ENCODE peak calls at places on chromosomes 12 and 14, in eight cellular contexts. One of them, this sample, is unnamed.

GRCh38 chr12:110818511-110818910 is 28.3 kb upstream of the CCDC63 start:
- DNase-seq in Peyer's patch: no peak
- DNase-seq in small intestine: peak; percentile 83
- DNase-seq in pancreas: no peak
- DNase-seq in suprapubic skin: no peak
- DNase-seq in HepG2: no peak
- DNase-seq in CD4-positive, CD25-positive, alpha-beta regulatory T cell: no peak
- DNase-seq in mucosa of descending colon: no peak
- DNase-seq in this sample: no peak

GRCh38 chr14:36524874-36525745 is 5.1 kb upstream of the NKX2-1 start:
- DNase-seq in Peyer's patch: peak; percentile 50
- DNase-seq in small intestine: no peak
- DNase-seq in pancreas: no peak
- DNase-seq in suprapubic skin: no peak
- DNase-seq in HepG2: peak; percentile 74
- DNase-seq in CD4-positive, CD25-positive, alpha-beta regulatory T cell: no peak
- DNase-seq in mucosa of descending colon: peak; percentile 54
- DNase-seq in this sample: no peak

GRCh38 chr14:32606297-32606696 is 277.2 kb downstream of the AKAP6 start:
- DNase-seq in Peyer's patch: no peak
- DNase-seq in small intestine: no peak
- DNase-seq in pancreas: no peak
- DNase-seq in suprapubic skin: no peak
- DNase-seq in HepG2: no peak
- DNase-seq in CD4-positive, CD25-positive, alpha-beta regulatory T cell: no peak
- DNase-seq in mucosa of descending colon: no peak
- DNase-seq in this sample: no peak

GRCh38 chr12:102462386-102462785 is 18.0 kb downstream of the IGF1 start:
- DNase-seq in Peyer's patch: no peak
- DNase-seq in small intestine: no peak
- DNase-seq in pancreas: no peak
- DNase-seq in suprapubic skin: no peak
- DNase-seq in HepG2: no peak
- DNase-seq in CD4-positive, CD25-positive, alpha-beta regulatory T cell: no peak
- DNase-seq in mucosa of descending colon: no peak
- DNase-seq in this sample: no peak

GRCh38 chr12:9349888-9350885 is 142.0 kb upstream of the PZP start:
- DNase-seq in Peyer's patch: no peak
- DNase-seq in small intestine: no peak
- DNase-seq in pancreas: no peak
- DNase-seq in suprapubic skin: no peak
- DNase-seq in HepG2: peak; percentile 69
- DNase-seq in CD4-positive, CD25-positive, alpha-beta regulatory T cell: no peak
- DNase-seq in mucosa of descending colon: no peak
- DNase-seq in this sample: no peak

GRCh38 chr12:71958056-71958455 is 19.4 kb downstream of the TPH2 start:
- DNase-seq in Peyer's patch: no peak
- DNase-seq in small intestine: no peak
- DNase-seq in pancreas: no peak
- DNase-seq in suprapubic skin: no peak
- DNase-seq in HepG2: peak; percentile 12
- DNase-seq in CD4-positive, CD25-positive, alpha-beta regulatory T cell: no peak
- DNase-seq in mucosa of descending colon: no peak
- DNase-seq in this sample: no peak

GRCh38 chr12:104578453-104578852 is 121.7 kb downstream of the CHST11 start:
- DNase-seq in Peyer's patch: no peak
- DNase-seq in small intestine: no peak
- DNase-seq in pancreas: no peak
- DNase-seq in suprapubic skin: no peak
- DNase-seq in HepG2: no peak
- DNase-seq in CD4-positive, CD25-positive, alpha-beta regulatory T cell: no peak
- DNase-seq in mucosa of descending colon: no peak
- DNase-seq in this sample: no peak

GRCh38 chr12:40618621-40619020 is 73.6 kb upstream of the CNTN1 start:
- DNase-seq in Peyer's patch: no peak
- DNase-seq in small intestine: no peak
- DNase-seq in pancreas: no peak
- DNase-seq in suprapubic skin: no peak
- DNase-seq in HepG2: no peak
- DNase-seq in CD4-positive, CD25-positive, alpha-beta regulatory T cell: no peak
- DNase-seq in mucosa of descending colon: no peak
- DNase-seq in this sample: no peak

GRCh38 chr12:57272337-57273151 is 21.6 kb upstream of the STAC3 start:
- DNase-seq in Peyer's patch: no peak
- DNase-seq in small intestine: no peak
- DNase-seq in pancreas: no peak
- DNase-seq in suprapubic skin: no peak
- DNase-seq in HepG2: no peak
- DNase-seq in CD4-positive, CD25-positive, alpha-beta regulatory T cell: no peak
- DNase-seq in mucosa of descending colon: no peak
- DNase-seq in this sample: no peak

GRCh38 chr12:77122236-77122635 is 56.9 kb upstream of the E2F7 start:
- DNase-seq in Peyer's patch: no peak
- DNase-seq in small intestine: no peak
- DNase-seq in pancreas: no peak
- DNase-seq in suprapubic skin: no peak
- DNase-seq in HepG2: peak; percentile 13
- DNase-seq in CD4-positive, CD25-positive, alpha-beta regulatory T cell: no peak
- DNase-seq in mucosa of descending colon: no peak
- DNase-seq in this sample: no peak

GRCh38 chr14:93905623-93906022 is 21.5 kb upstream of the FAM181A start:
- DNase-seq in Peyer's patch: no peak
- DNase-seq in small intestine: no peak
- DNase-seq in pancreas: no peak
- DNase-seq in suprapubic skin: no peak
- DNase-seq in HepG2: peak; percentile 92
- DNase-seq in CD4-positive, CD25-positive, alpha-beta regulatory T cell: no peak
- DNase-seq in mucosa of descending colon: no peak
- DNase-seq in this sample: no peak

GRCh38 chr12:72207756-72208155 is 64.4 kb upstream of the TRHDE start:
- DNase-seq in Peyer's patch: no peak
- DNase-seq in small intestine: no peak
- DNase-seq in pancreas: no peak
- DNase-seq in suprapubic skin: no peak
- DNase-seq in HepG2: no peak
- DNase-seq in CD4-positive, CD25-positive, alpha-beta regulatory T cell: no peak
- DNase-seq in mucosa of descending colon: no peak
- DNase-seq in this sample: no peak

DNA sequence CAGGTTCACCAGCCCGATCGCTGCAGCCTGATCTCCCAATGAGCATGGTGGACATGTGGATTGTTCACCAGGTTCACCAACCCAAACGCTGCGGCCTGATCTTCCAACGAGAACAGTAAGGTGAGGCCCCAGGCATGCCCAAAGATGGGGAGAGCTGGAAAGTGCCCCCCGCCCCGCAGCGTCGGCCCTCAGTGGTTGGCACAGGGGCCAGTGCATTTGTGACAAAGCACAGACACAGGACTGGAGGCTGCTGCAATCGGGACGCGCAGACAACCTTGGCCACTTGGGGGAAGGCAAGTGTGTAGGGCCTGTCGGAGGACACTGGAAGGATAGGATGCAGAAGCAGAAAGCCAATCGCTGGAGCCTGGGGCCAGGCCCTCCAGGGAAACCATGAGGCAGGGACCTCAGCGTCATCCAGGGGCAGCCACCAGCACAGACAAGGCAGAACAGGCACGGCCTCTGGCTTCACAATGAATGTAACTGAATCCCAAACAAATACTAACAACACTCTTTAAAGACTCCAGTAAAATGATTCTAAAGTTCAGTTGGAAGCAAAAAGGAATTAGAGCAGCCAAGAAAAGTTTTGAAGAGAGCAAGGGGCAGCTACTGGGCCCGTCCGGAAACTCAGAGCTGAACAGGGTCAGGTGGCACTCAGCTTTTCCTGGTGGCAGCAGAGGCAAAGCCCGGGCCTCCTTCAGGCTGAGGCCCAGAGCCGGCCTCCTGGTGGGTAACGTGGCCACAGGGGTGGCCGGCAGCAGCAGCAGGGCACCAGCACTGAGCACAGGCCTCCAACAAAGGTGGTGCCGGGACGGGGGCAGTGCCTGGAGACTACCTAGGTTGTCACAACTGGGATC is 13.3 kb downstream of the BRF1 start:
- DNase-seq in Peyer's patch: no peak
- DNase-seq in small intestine: no peak
- DNase-seq in pancreas: peak; percentile 12
- DNase-seq in suprapubic skin: no peak
- DNase-seq in HepG2: no peak
- DNase-seq in CD4-positive, CD25-positive, alpha-beta regulatory T cell: no peak
- DNase-seq in mucosa of descending colon: no peak
- DNase-seq in this sample: no peak
- H3K4me1 ChIP-seq in Peyer's patch: no peaks in the 10 kb centered on the region
- H3K4me1 ChIP-seq in small intestine: peaks cover 4% of the 10 kb centered on the region
- H3K4me1 ChIP-seq in pancreas: peaks cover 10% of the 10 kb centered on the region
- H3K4me1 ChIP-seq in suprapubic skin: peaks cover 2% of the 10 kb centered on the region
- H3K4me1 ChIP-seq in HepG2: no peaks in the 10 kb centered on the region
- H3K4me1 ChIP-seq in CD4-positive, CD25-positive, alpha-beta regulatory T cell: no peaks in the 10 kb centered on the region
- H3K4me1 ChIP-seq in mucosa of descending colon: no peaks in the 10 kb centered on the region
- H3K4me1 ChIP-seq in this sample: no peaks in the 10 kb centered on the region

GRCh38 chr12:50458606-50459005 is 46.2 kb upstream of the DIP2B start:
- DNase-seq in Peyer's patch: no peak
- DNase-seq in small intestine: no peak
- DNase-seq in pancreas: no peak
- DNase-seq in suprapubic skin: no peak
- DNase-seq in HepG2: no peak
- DNase-seq in CD4-positive, CD25-positive, alpha-beta regulatory T cell: no peak
- DNase-seq in mucosa of descending colon: no peak
- DNase-seq in this sample: no peak
- H3K36me3 ChIP-seq in Peyer's patch: no peaks in the 10 kb centered on the region
- H3K36me3 ChIP-seq in small intestine: peaks cover 5% of the 10 kb centered on the region
- H3K36me3 ChIP-seq in pancreas: no peaks in the 10 kb centered on the region
- H3K36me3 ChIP-seq in suprapubic skin: peaks cover 44% of the 10 kb centered on the region
- H3K36me3 ChIP-seq in HepG2: peaks cover 44% of the 10 kb centered on the region
- H3K36me3 ChIP-seq in CD4-positive, CD25-positive, alpha-beta regulatory T cell: peaks cover 21% of the 10 kb centered on the region
- H3K36me3 ChIP-seq in mucosa of descending colon: no peaks in the 10 kb centered on the region
- H3K36me3 ChIP-seq in this sample: peaks cover 4% of the 10 kb centered on the region

GRCh38 chr12:8037947-8038346 is 5.4 kb downstream of the FOXJ2 start:
- DNase-seq in Peyer's patch: no peak
- DNase-seq in small intestine: no peak
- DNase-seq in pancreas: no peak
- DNase-seq in suprapubic skin: no peak
- DNase-seq in HepG2: no peak
- DNase-seq in CD4-positive, CD25-positive, alpha-beta regulatory T cell: no peak
- DNase-seq in mucosa of descending colon: no peak
- DNase-seq in this sample: no peak
- H3K4me1 ChIP-seq in Peyer's patch: no peaks in the 10 kb centered on the region
- H3K4me1 ChIP-seq in small intestine: peaks cover 29% of the 10 kb centered on the region
- H3K4me1 ChIP-seq in pancreas: peaks cover 18% of the 10 kb centered on the region
- H3K4me1 ChIP-seq in suprapubic skin: peaks cover 65% of the 10 kb centered on the region
- H3K4me1 ChIP-seq in HepG2: peaks cover 58% of the 10 kb centered on the region
- H3K4me1 ChIP-seq in CD4-positive, CD25-positive, alpha-beta regulatory T cell: peaks cover 61% of the 10 kb centered on the region
- H3K4me1 ChIP-seq in mucosa of descending colon: peaks cover 36% of the 10 kb centered on the region
- H3K4me1 ChIP-seq in this sample: peaks cover 13% of the 10 kb centered on the region

GRCh38 chr12:53484686-53485567 is 14.3 kb downstream of the MAP3K12 start:
- DNase-seq in Peyer's patch: no peak
- DNase-seq in small intestine: peak; percentile 51
- DNase-seq in pancreas: no peak
- DNase-seq in suprapubic skin: no peak
- DNase-seq in HepG2: no peak
- DNase-seq in CD4-positive, CD25-positive, alpha-beta regulatory T cell: no peak
- DNase-seq in mucosa of descending colon: no peak
- DNase-seq in this sample: no peak
- H3K36me3 ChIP-seq in Peyer's patch: no peaks in the 10 kb centered on the region
- H3K36me3 ChIP-seq in small intestine: peaks cover 1% of the 10 kb centered on the region
- H3K36me3 ChIP-seq in pancreas: peaks cover 17% of the 10 kb centered on the region
- H3K36me3 ChIP-seq in suprapubic skin: peaks cover 72% of the 10 kb centered on the region
- H3K36me3 ChIP-seq in HepG2: peaks cover 23% of the 10 kb centered on the region
- H3K36me3 ChIP-seq in CD4-positive, CD25-positive, alpha-beta regulatory T cell: peaks cover 62% of the 10 kb centered on the region
- H3K36me3 ChIP-seq in mucosa of descending colon: no peaks in the 10 kb centered on the region
- H3K36me3 ChIP-seq in this sample: peaks cover 5% of the 10 kb centered on the region

GRCh38 chr12:6329693-6330045 is 12.2 kb downstream of the TNFRSF1A start:
- DNase-seq in Peyer's patch: no peak
- DNase-seq in small intestine: no peak
- DNase-seq in pancreas: no peak
- DNase-seq in suprapubic skin: no peak
- DNase-seq in HepG2: no peak
- DNase-seq in CD4-positive, CD25-positive, alpha-beta regulatory T cell: no peak
- DNase-seq in mucosa of descending colon: no peak
- DNase-seq in this sample: no peak

GRCh38 chr12:6327591-6328041 is 14.3 kb downstream of the TNFRSF1A start:
- DNase-seq in Peyer's patch: no peak
- DNase-seq in small intestine: no peak
- DNase-seq in pancreas: no peak
- DNase-seq in suprapubic skin: peak; percentile 63
- DNase-seq in HepG2: no peak
- DNase-seq in CD4-positive, CD25-positive, alpha-beta regulatory T cell: no peak
- DNase-seq in mucosa of descending colon: no peak
- DNase-seq in this sample: no peak

GRCh38 chr12:6327159-6327558 is 14.7 kb downstream of the TNFRSF1A start:
- DNase-seq in Peyer's patch: no peak
- DNase-seq in small intestine: no peak
- DNase-seq in pancreas: no peak
- DNase-seq in suprapubic skin: no peak
- DNase-seq in HepG2: no peak
- DNase-seq in CD4-positive, CD25-positive, alpha-beta regulatory T cell: no peak
- DNase-seq in mucosa of descending colon: no peak
- DNase-seq in this sample: no peak

GRCh38 chr12:6328945-6329692 is 12.8 kb downstream of the TNFRSF1A start:
- DNase-seq in Peyer's patch: no peak
- DNase-seq in small intestine: no peak
- DNase-seq in pancreas: no peak
- DNase-seq in suprapubic skin: no peak
- DNase-seq in HepG2: no peak
- DNase-seq in CD4-positive, CD25-positive, alpha-beta regulatory T cell: no peak
- DNase-seq in mucosa of descending colon: no peak
- DNase-seq in this sample: peak; percentile 57

DNA sequence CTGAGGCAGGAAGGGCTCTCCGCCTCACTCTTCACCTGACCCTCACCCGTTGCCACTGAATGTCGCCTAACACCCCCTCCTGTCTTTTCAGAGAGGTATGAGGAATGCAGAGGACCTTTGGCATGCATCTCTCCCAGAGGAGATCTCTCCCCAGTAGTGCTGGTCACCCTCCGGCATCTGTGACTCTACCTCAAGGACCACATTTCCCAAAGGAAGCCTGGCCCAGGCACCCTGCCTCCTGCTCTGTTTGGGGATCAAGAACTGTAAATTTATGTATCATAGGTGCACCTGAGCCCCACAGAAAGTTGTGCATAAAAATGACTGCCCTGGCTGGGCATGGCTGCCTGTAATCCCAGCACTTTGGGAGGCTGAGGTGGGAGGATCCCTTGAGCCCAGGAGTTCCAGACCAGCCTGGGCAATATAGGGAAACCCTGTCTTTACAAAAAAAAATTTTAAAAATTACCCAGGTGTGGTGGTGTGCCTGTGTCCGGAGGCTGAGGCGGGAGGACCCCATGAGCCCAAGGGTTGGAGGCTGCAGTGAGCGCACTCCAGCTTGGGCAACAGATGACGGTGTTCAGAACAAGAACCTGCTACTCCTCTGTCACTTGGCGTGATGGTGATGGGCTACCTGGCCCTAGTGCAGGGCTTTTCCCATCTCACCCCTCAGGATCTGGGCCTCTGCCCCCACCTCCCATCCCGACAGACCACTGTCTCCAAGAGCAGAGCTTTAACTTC is 13.7 kb downstream of the TNFRSF1A start:
- DNase-seq in Peyer's patch: no peak
- DNase-seq in small intestine: no peak
- DNase-seq in pancreas: no peak
- DNase-seq in suprapubic skin: no peak
- DNase-seq in HepG2: no peak
- DNase-seq in CD4-positive, CD25-positive, alpha-beta regulatory T cell: no peak
- DNase-seq in mucosa of descending colon: no peak
- DNase-seq in this sample: no peak
- H3K4me1 ChIP-seq in Peyer's patch: no peaks in the 10 kb centered on the region
- H3K4me1 ChIP-seq in small intestine: peaks cover 7% of the 10 kb centered on the region
- H3K4me1 ChIP-seq in pancreas: no peaks in the 10 kb centered on the region
- H3K4me1 ChIP-seq in suprapubic skin: peaks cover 63% of the 10 kb centered on the region
- H3K4me1 ChIP-seq in HepG2: peaks cover 23% of the 10 kb centered on the region
- H3K4me1 ChIP-seq in CD4-positive, CD25-positive, alpha-beta regulatory T cell: peaks cover 14% of the 10 kb centered on the region
- H3K4me1 ChIP-seq in mucosa of descending colon: peaks cover 22% of the 10 kb centered on the region
- H3K4me1 ChIP-seq in this sample: no peaks in the 10 kb centered on the region

This sample was measured in aorta.